ENCODE peak calls at places on chromosomes 1 and 21, in seven cellular contexts. One of them, this sample, is unnamed.

GRCh38 chr1:45969866-45970265 is 162.6 kb downstream of the PIK3R3 start:
- DNase-seq in NCI-H1092: no peak
- DNase-seq in astrocyte of the hippocampus: no peak
- DNase-seq in hepatocyte: no peak
- DNase-seq in activated T-cell treated with anti-CD3 and anti-CD28 coated beads for 24 hours: no peak
- DNase-seq in midbrain: no peak
- DNase-seq in NCI-H2171: no peak
- DNase-seq in this sample: no peak

GRCh38 chr1:18923721-18924610 is 21.6 kb upstream of the ALDH4A1 start:
- DNase-seq in NCI-H1092: peak
- DNase-seq in astrocyte of the hippocampus: no peak
- DNase-seq in hepatocyte: no peak
- DNase-seq in activated T-cell treated with anti-CD3 and anti-CD28 coated beads for 24 hours: no peak
- DNase-seq in midbrain: peak
- DNase-seq in NCI-H2171: peak
- DNase-seq in this sample: no peak

GRCh38 chr1:203181586-203182376 is 4.7 kb downstream of the CHI3L1 start:
- DNase-seq in NCI-H1092: no peak
- DNase-seq in astrocyte of the hippocampus: no peak
- DNase-seq in hepatocyte: no peak
- DNase-seq in activated T-cell treated with anti-CD3 and anti-CD28 coated beads for 24 hours: no peak
- DNase-seq in midbrain: no peak
- DNase-seq in NCI-H2171: no peak
- DNase-seq in this sample: peak

GRCh38 chr1:246160905-246161304 is 346.2 kb downstream of the SMYD3 start:
- DNase-seq in NCI-H1092: peak
- DNase-seq in astrocyte of the hippocampus: no peak
- DNase-seq in hepatocyte: no peak
- DNase-seq in activated T-cell treated with anti-CD3 and anti-CD28 coated beads for 24 hours: no peak
- DNase-seq in midbrain: no peak
- DNase-seq in NCI-H2171: peak
- DNase-seq in this sample: no peak

GRCh38 chr1:14778882-14779594 is 180.6 kb downstream of the KAZN start:
- DNase-seq in NCI-H1092: no peak
- DNase-seq in astrocyte of the hippocampus: peak
- DNase-seq in hepatocyte: peak
- DNase-seq in activated T-cell treated with anti-CD3 and anti-CD28 coated beads for 24 hours: peak
- DNase-seq in midbrain: peak
- DNase-seq in NCI-H2171: no peak
- DNase-seq in this sample: no peak

GRCh38 chr1:174217787-174218574 is 58.7 kb downstream of the RABGAP1L start:
- DNase-seq in NCI-H1092: no peak
- DNase-seq in astrocyte of the hippocampus: peak
- DNase-seq in hepatocyte: peak
- DNase-seq in activated T-cell treated with anti-CD3 and anti-CD28 coated beads for 24 hours: no peak
- DNase-seq in midbrain: peak
- DNase-seq in NCI-H2171: no peak
- DNase-seq in this sample: no peak

GRCh38 chr1:209073879-209074278 is 509.6 kb upstream of the CAMK1G start:
- DNase-seq in NCI-H1092: no peak
- DNase-seq in astrocyte of the hippocampus: no peak
- DNase-seq in hepatocyte: no peak
- DNase-seq in activated T-cell treated with anti-CD3 and anti-CD28 coated beads for 24 hours: no peak
- DNase-seq in midbrain: no peak
- DNase-seq in NCI-H2171: no peak
- DNase-seq in this sample: no peak

GRCh38 chr1:171389176-171389575 is 75.2 kb downstream of the FMO4 start:
- DNase-seq in NCI-H1092: no peak
- DNase-seq in astrocyte of the hippocampus: no peak
- DNase-seq in hepatocyte: no peak
- DNase-seq in activated T-cell treated with anti-CD3 and anti-CD28 coated beads for 24 hours: no peak
- DNase-seq in midbrain: no peak
- DNase-seq in NCI-H2171: no peak
- DNase-seq in this sample: no peak

GRCh38 chr1:224238756-224239155 is 55.7 kb downstream of the DEGS1 start:
- DNase-seq in NCI-H1092: no peak
- DNase-seq in astrocyte of the hippocampus: no peak
- DNase-seq in hepatocyte: no peak
- DNase-seq in activated T-cell treated with anti-CD3 and anti-CD28 coated beads for 24 hours: no peak
- DNase-seq in midbrain: peak
- DNase-seq in NCI-H2171: no peak
- DNase-seq in this sample: no peak

GRCh38 chr1:8293641-8294169 is 24.2 kb upstream of the SLC45A1 start:
- DNase-seq in NCI-H1092: no peak
- DNase-seq in astrocyte of the hippocampus: no peak
- DNase-seq in hepatocyte: no peak
- DNase-seq in activated T-cell treated with anti-CD3 and anti-CD28 coated beads for 24 hours: no peak
- DNase-seq in midbrain: no peak
- DNase-seq in NCI-H2171: no peak
- DNase-seq in this sample: no peak

GRCh38 chr1:24981632-24982007 is 51.5 kb upstream of the RUNX3 start:
- DNase-seq in NCI-H1092: no peak
- DNase-seq in astrocyte of the hippocampus: no peak
- DNase-seq in hepatocyte: no peak
- DNase-seq in activated T-cell treated with anti-CD3 and anti-CD28 coated beads for 24 hours: no peak
- DNase-seq in midbrain: no peak
- DNase-seq in NCI-H2171: no peak
- DNase-seq in this sample: no peak

GRCh38 chr1:156474966-156475365 is 25.6 kb downstream of the MEF2D start:
- DNase-seq in NCI-H1092: no peak
- DNase-seq in astrocyte of the hippocampus: no peak
- DNase-seq in hepatocyte: no peak
- DNase-seq in activated T-cell treated with anti-CD3 and anti-CD28 coated beads for 24 hours: no peak
- DNase-seq in midbrain: no peak
- DNase-seq in NCI-H2171: no peak
- DNase-seq in this sample: no peak

GRCh38 chr1:59061876-59062275 is 235.0 kb upstream of the FGGY start:
- DNase-seq in NCI-H1092: no peak
- DNase-seq in astrocyte of the hippocampus: peak
- DNase-seq in hepatocyte: peak
- DNase-seq in activated T-cell treated with anti-CD3 and anti-CD28 coated beads for 24 hours: no peak
- DNase-seq in midbrain: peak
- DNase-seq in NCI-H2171: no peak
- DNase-seq in this sample: no peak

GRCh38 chr1:198970919-198971318 is 332.1 kb downstream of the PTPRC start:
- DNase-seq in NCI-H1092: no peak
- DNase-seq in astrocyte of the hippocampus: no peak
- DNase-seq in hepatocyte: peak
- DNase-seq in activated T-cell treated with anti-CD3 and anti-CD28 coated beads for 24 hours: no peak
- DNase-seq in midbrain: no peak
- DNase-seq in NCI-H2171: no peak
- DNase-seq in this sample: peak

GRCh38 chr1:4653796-4654715 is at the start of gene AJAP1:
- DNase-seq in NCI-H1092: no peak
- DNase-seq in astrocyte of the hippocampus: no peak
- DNase-seq in hepatocyte: peak
- DNase-seq in activated T-cell treated with anti-CD3 and anti-CD28 coated beads for 24 hours: no peak
- DNase-seq in midbrain: no peak
- DNase-seq in NCI-H2171: no peak
- DNase-seq in this sample: no peak

GRCh38 chr1:11802973-11803885 is 2.5 kb downstream of the MTHFR start:
- DNase-seq in NCI-H1092: no peak
- DNase-seq in astrocyte of the hippocampus: peak
- DNase-seq in hepatocyte: peak
- DNase-seq in activated T-cell treated with anti-CD3 and anti-CD28 coated beads for 24 hours: peak
- DNase-seq in midbrain: peak
- DNase-seq in NCI-H2171: peak
- DNase-seq in this sample: peak

GRCh38 chr1:238409191-238409846 is 518.6 kb upstream of the ZP4 start:
- DNase-seq in NCI-H1092: no peak
- DNase-seq in astrocyte of the hippocampus: peak
- DNase-seq in hepatocyte: no peak
- DNase-seq in activated T-cell treated with anti-CD3 and anti-CD28 coated beads for 24 hours: no peak
- DNase-seq in midbrain: no peak
- DNase-seq in NCI-H2171: no peak
- DNase-seq in this sample: no peak

GRCh38 chr1:223133301-223133823 is 9.7 kb downstream of the TLR5 start:
- DNase-seq in NCI-H1092: no peak
- DNase-seq in astrocyte of the hippocampus: no peak
- DNase-seq in hepatocyte: no peak
- DNase-seq in activated T-cell treated with anti-CD3 and anti-CD28 coated beads for 24 hours: no peak
- DNase-seq in midbrain: no peak
- DNase-seq in NCI-H2171: no peak
- DNase-seq in this sample: no peak

GRCh38 chr1:167132306-167133010 is 38.6 kb downstream of the STYXL2 start:
- DNase-seq in NCI-H1092: no peak
- DNase-seq in astrocyte of the hippocampus: no peak
- DNase-seq in hepatocyte: no peak
- DNase-seq in activated T-cell treated with anti-CD3 and anti-CD28 coated beads for 24 hours: no peak
- DNase-seq in midbrain: no peak
- DNase-seq in NCI-H2171: no peak
- DNase-seq in this sample: no peak

GRCh38 chr1:212518188-212518951 is 85.7 kb downstream of the NENF start:
- DNase-seq in NCI-H1092: peak
- DNase-seq in astrocyte of the hippocampus: peak
- DNase-seq in hepatocyte: peak
- DNase-seq in activated T-cell treated with anti-CD3 and anti-CD28 coated beads for 24 hours: no peak
- DNase-seq in midbrain: no peak
- DNase-seq in NCI-H2171: no peak
- DNase-seq in this sample: no peak

GRCh38 chr1:180773210-180773865 is 139.4 kb upstream of the KIAA1614 start:
- DNase-seq in NCI-H1092: no peak
- DNase-seq in astrocyte of the hippocampus: peak
- DNase-seq in hepatocyte: no peak
- DNase-seq in activated T-cell treated with anti-CD3 and anti-CD28 coated beads for 24 hours: no peak
- DNase-seq in midbrain: no peak
- DNase-seq in NCI-H2171: no peak
- DNase-seq in this sample: no peak

GRCh38 chr21:45080232-45080631 is 5.9 kb downstream of the ADARB1 start:
- DNase-seq in NCI-H1092: no peak
- DNase-seq in astrocyte of the hippocampus: no peak
- DNase-seq in hepatocyte: no peak
- DNase-seq in activated T-cell treated with anti-CD3 and anti-CD28 coated beads for 24 hours: no peak
- DNase-seq in midbrain: no peak
- DNase-seq in NCI-H2171: no peak
- DNase-seq in this sample: no peak

GRCh38 chr1:183982172-183982963 is 55.2 kb downstream of the COLGALT2 start:
- DNase-seq in NCI-H1092: no peak
- DNase-seq in astrocyte of the hippocampus: no peak
- DNase-seq in hepatocyte: no peak
- DNase-seq in activated T-cell treated with anti-CD3 and anti-CD28 coated beads for 24 hours: no peak
- DNase-seq in midbrain: no peak
- DNase-seq in NCI-H2171: no peak
- DNase-seq in this sample: no peak